ENCODE peak calls at places on chromosomes 13 and 19, in four cellular contexts. O, V, R and I are unnamed samples. For H3K9me2, the result is how much of the 10 kb centered on the place peaks cover.

GRCh38 chr19:44585371-44586141 is 27.8 kb upstream of the IGSF23 start:
- DNase-seq in O (no peak), V (no peak), R (no peak), I (peak)

GRCh38 chr19:28184997-28185396 is 1028.0 kb downstream of the UQCRFS1 start:
- DNase-seq in R (no peak), O (no peak), V (no peak), I (no peak)

GRCh38 chr19:45153339-45154063 is 7.3 kb downstream of the NKPD1 start:
- DNase-seq in V (no peak), O (no peak), R (peak), I (no peak)

GRCh38 chr19:50325310-50326100 is 3.7 kb downstream of the KCNC3 start:
- DNase-seq in V (peak), R (peak), O (peak), I (peak)

GRCh38 chr19:4722671-4723464 is 774 bp downstream of the DPP9 start:
- DNase-seq in V (no peak), O (peak), R (no peak), I (peak)

GRCh38 chr19:6233827-6234511 is 45.8 kb downstream of the MLLT1 start:
- DNase-seq in V (no peak), R (peak), O (no peak), I (no peak)

GRCh38 chr19:2887391-2887914 is 13.3 kb upstream of the ZNF57 start:
- DNase-seq in V (peak), R (peak), O (peak), I (peak)

GRCh38 chr19:41528106-41528505 is 47.9 kb upstream of the CEACAM21 start:
- DNase-seq in R (no peak), O (no peak), V (no peak), I (no peak)

GRCh38 chr19:1042689-1043511 is 3.0 kb downstream of the ABCA7 start:
- DNase-seq in V (no peak), R (no peak), O (no peak), I (no peak)

GRCh38 chr13:114164681-114165429 is 14.2 kb upstream of the CFAP97D2 start:
- DNase-seq in R (no peak), O (no peak), V (no peak), I (no peak)

GRCh38 chr13:37775871-37776270 is 93.7 kb downstream of the TRPC4 start:
- DNase-seq in O (no peak), V (no peak), R (no peak), I (no peak)

GRCh38 chr13:110209950-110210603 is 96.9 kb downstream of the COL4A1 start:
- DNase-seq in R (no peak), V (no peak), O (no peak), I (peak)

GRCh38 chr19:14141041-14141440 is 4.7 kb upstream of the ASF1B start:
- DNase-seq in R (no peak), O (no peak), V (no peak), I (no peak)

GRCh38 chr19:6250909-6251308 is 28.9 kb downstream of the MLLT1 start:
- DNase-seq in R (no peak), O (no peak), V (no peak), I (no peak)

GRCh38 chr19:47112166-47112663 is 1.4 kb downstream of the ZC3H4 start:
- DNase-seq in R (peak), V (no peak), O (peak), I (peak)

GRCh38 chr13:20843177-20843576 is 59.4 kb downstream of the XPO4 start:
- DNase-seq in V (no peak), R (no peak), O (no peak), I (no peak)

GRCh38 chr13:79448413-79448812 is 32.5 kb upstream of the NDFIP2 start:
- DNase-seq in R (no peak), V (no peak), O (peak), I (no peak)

GRCh38 chr13:98480915-98481510 is 95.9 kb downstream of the STK24 start:
- DNase-seq in O (no peak), R (peak), V (no peak), I (no peak)

GRCh38 chr13:93226623-93227279 is at the start of gene GPC6:
- DNase-seq in R (peak), O (peak), V (no peak), I (peak)

GRCh38 chr19:19554074-19555023 is 16.3 kb downstream of the CILP2 start:
- DNase-seq in R (peak), V (no peak), O (no peak), I (peak)

GRCh38 chr13:89951341-89951740 is 1396.1 kb upstream of the MIR17HG start:
- DNase-seq in R (no peak), V (no peak), O (no peak), I (no peak)

GRCh38 chr13:19591864-19592263 is 30.5 kb upstream of the TPTE2 start:
- DNase-seq in R (no peak), V (no peak), O (no peak), I (no peak)

GRCh38 chr19:33467851-33468250 is 53.7 kb downstream of the PEPD start:
- DNase-seq in O (no peak), R (no peak), V (no peak), I (no peak)

GRCh38 chr19:58328999-58329398 is 2.2 kb downstream of the ZSCAN22 start:
- DNase-seq in R (peak), O (no peak), V (no peak), I (peak)

GRCh38 chr19:2271516-2272103 is 10.4 kb downstream of the PEAK3 start:
- DNase-seq in O (peak), R (no peak), V (no peak), I (peak)

GRCh38 chr19:15022752-15023151 is 26.5 kb upstream of the CASP14 start:
- DNase-seq in R (peak), O (no peak), V (no peak), I (no peak)

GRCh38 chr13:24693862-24694471 is 13.8 kb downstream of the ATP12A start:
- DNase-seq in R (peak), O (peak), V (peak), I (peak)

GRCh38 chr19:13103961-13104847 is 1.5 kb upstream of the LYL1 start:
- DNase-seq in R (peak), O (peak), V (no peak), I (peak)

GRCh38 chr19:3039641-3040077 is 10.6 kb upstream of the TLE2 start:
- DNase-seq in O (no peak), V (peak), R (no peak), I (no peak)

GRCh38 chr13:110392510-110393233 is 85.6 kb downstream of the COL4A2 start:
- DNase-seq in O (no peak), V (no peak), R (peak), I (no peak)

GRCh38 chr13:47288546-47288945 is 391.7 kb upstream of the HTR2A start:
- DNase-seq in V (no peak), R (no peak), O (no peak), I (no peak)

GRCh38 chr13:89496478-89496877 is 1825.3 kb downstream of the SLITRK5 start:
- DNase-seq in R (peak), O (no peak), V (no peak), I (no peak)

GRCh38 chr19:6740589-6741348 is 1.3 kb downstream of the TRIP10 start:
- DNase-seq in V (no peak), O (no peak), R (peak), I (peak)

DNA sequence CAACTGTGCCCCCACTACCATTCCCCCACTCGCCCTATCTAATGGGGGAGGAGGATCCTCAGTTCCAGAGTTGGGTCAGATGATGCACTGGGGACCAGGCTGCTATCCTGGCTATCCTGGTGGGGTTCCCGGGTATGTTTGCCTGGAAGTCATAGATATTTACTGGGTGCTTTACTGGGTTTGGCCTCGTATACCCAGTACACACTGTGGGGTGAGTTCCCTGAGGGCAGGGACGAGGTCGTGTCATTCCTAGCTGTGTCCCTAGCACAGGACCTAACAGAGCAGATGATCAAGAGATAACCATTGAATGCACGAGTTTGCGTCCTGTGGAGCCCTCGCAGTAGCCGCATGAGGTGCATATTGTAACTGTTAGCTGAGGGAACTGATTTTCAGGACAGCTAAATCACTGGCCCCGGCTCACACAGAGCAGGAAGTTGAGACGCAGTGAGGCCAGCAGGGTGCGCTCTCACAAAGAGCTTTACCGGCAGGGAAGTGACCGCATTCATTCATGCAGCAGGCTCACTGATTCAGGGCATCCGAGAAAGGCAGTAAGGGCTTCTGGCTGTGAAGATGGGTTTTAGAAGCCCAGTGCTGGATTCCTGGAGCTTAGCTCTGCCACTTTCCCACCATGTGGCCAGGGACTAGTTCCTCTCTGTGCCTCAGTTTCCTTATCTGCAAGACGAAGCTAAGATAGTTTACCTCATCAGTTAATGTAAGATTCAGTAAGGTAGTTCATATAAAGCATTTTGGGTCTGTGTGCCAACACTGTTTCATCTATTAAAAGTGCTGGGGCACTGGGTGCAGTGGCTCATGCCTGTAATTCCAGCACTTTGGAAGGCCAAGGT is 6.0 kb downstream of the RUVBL2 start:
- DNase-seq in V (no peak), R (peak), O (peak), I (peak)
- TF ChIP-seq CTCF in V (peak), R (peak), O (peak), I (peak)

GRCh38 chr13:27952931-27953670 is 16.0 kb downstream of the CDX2 start:
- DNase-seq in V (no peak), O (no peak), R (no peak), I (no peak)
- H3K9ac ChIP-seq in V (peak), O (no peak), R (no peak), I (peak)

DNA sequence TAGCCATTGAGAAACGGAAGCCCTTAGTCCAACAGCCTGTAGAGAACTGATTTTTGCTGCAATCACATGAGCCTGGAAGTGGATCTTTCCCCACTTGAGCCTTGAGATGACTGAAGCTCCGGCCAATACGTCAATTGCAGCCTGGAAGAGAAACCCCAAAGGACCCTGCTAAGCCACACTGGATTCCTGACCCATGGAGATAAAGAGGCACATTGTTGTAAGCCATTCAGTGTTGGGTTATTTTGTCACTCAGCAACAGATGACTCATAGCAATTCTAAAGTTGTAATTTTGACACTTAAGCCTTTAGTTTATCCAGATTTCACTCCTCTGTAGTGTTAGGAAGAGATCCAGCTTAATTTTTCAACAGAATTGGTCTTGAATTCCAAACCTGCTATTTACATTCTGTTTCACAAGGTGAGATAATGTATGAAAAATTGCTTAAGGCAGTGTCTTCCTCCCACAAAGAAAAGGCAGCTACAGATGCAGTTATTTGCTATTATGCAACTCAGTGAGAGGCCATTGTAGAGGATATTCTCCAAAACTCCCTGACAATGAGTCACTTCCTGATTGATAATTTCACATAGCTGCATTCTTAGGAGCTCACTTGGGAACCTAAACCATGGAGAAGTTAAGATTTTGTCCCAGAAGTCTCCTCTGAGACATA is 59.4 kb upstream of the TSHZ3 start:
- DNase-seq in V (no peak), O (no peak), R (no peak), I (peak)
- H3K9me2 ChIP-seq in V (under half), O (under half), R (under half), I (under half)

GRCh38 chr19:32289566-32290210 is 55.7 kb upstream of the ZNF507 start:
- DNase-seq in V (no peak), O (no peak), R (no peak), I (no peak)

GRCh38 chr19:32291876-32292275 is 53.5 kb upstream of the ZNF507 start:
- DNase-seq in R (no peak), O (no peak), V (no peak), I (no peak)

GRCh38 chr19:32287086-32287485 is 58.3 kb upstream of the ZNF507 start:
- DNase-seq in R (no peak), V (no peak), O (no peak), I (no peak)

GRCh38 chr19:32287811-32288227 is 57.6 kb upstream of the ZNF507 start:
- DNase-seq in O (peak), V (peak), R (no peak), I (peak)
- TF ChIP-seq CTCF in O (peak), V (peak), R (peak), I (peak)

DNA sequence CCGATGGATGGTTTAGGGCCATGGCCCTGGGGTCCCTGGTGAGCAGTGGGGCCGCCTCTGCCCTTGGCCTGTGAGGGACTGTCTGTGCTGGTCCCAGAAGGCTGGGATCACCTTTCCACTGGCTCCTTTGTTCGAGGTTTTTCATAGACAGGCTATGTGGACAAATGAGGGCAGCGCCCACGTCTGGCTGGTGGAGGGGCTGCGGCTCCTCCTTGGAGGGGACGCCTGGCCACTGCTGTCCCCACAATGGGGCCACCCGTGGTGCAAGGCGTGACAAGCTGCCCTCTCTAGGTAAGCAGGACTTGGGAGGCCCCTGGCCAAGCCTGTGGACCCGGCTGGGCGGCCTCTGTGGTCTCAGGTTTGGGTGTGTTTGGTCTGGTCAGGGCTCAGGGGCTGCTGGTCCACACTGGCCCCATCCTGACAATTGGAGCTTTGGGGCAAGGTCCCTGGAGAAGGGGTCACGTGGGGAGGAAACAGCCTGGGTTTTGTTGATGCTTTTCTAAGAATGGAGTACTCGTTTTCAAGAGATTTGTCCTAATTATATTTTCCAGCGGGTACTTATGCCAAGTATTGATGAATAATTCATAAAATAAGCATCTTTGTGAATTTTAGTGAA is 33.3 kb downstream of the MCF2L start:
- DNase-seq in R (peak), O (no peak), V (no peak), I (no peak)
- H3K9ac ChIP-seq in R (no peak), O (no peak), V (no peak), I (no peak)